ENCODE peak calls at places on chromosomes 7 and 10, in eight cellular contexts. One of them, this sample, is unnamed.
A peak's percentile ranks its signal among the peaks of the same experiment; 100 is the strongest.

GRCh38 chr7:150657526-150657925 is 25.3 kb upstream of the GIMAP6 start:
- DNase-seq in activated CD4-positive, CD25-positive, alpha-beta regulatory T cell: no peak
- DNase-seq in stimulated activated naive CD4-positive, alpha-beta T cell: no peak
- DNase-seq in kidney: no peak
- DNase-seq in activated CD4-positive, alpha-beta T cell treated with anti-CD3 and anti-CD28 coated beads, Interleukin-2, amount 50 U/mL, for 1 hour: no peak
- DNase-seq in fibroblast of villous mesenchyme: no peak
- DNase-seq in ureter: no peak
- DNase-seq in nephron progenitor cell: no peak
- DNase-seq in this sample: no peak

GRCh38 chr10:28211759-28212158 is 91.1 kb downstream of the MPP7 start:
- DNase-seq in stimulated activated naive CD4-positive, alpha-beta T cell: no peak
- DNase-seq in activated CD4-positive, alpha-beta T cell treated with anti-CD3 and anti-CD28 coated beads, Interleukin-2, amount 50 U/mL, for 1 hour: no peak
- DNase-seq in fibroblast of villous mesenchyme: no peak
- DNase-seq in nephron progenitor cell: no peak
- DNase-seq in kidney: no peak
- DNase-seq in activated CD4-positive, CD25-positive, alpha-beta regulatory T cell: no peak
- DNase-seq in ureter: no peak
- DNase-seq in this sample: no peak

GRCh38 chr7:103134866-103135554 is 13.9 kb downstream of the NAPEPLD start:
- DNase-seq in nephron progenitor cell: no peak
- DNase-seq in kidney: no peak
- DNase-seq in activated CD4-positive, alpha-beta T cell treated with anti-CD3 and anti-CD28 coated beads, Interleukin-2, amount 50 U/mL, for 1 hour: no peak
- DNase-seq in ureter: no peak
- DNase-seq in activated CD4-positive, CD25-positive, alpha-beta regulatory T cell: no peak
- DNase-seq in stimulated activated naive CD4-positive, alpha-beta T cell: no peak
- DNase-seq in fibroblast of villous mesenchyme: peak; percentile 69
- DNase-seq in this sample: no peak

GRCh38 chr10:26407406-26407969 is 30.7 kb upstream of the APBB1IP start:
- DNase-seq in nephron progenitor cell: no peak
- DNase-seq in fibroblast of villous mesenchyme: peak; percentile 86
- DNase-seq in activated CD4-positive, CD25-positive, alpha-beta regulatory T cell: no peak
- DNase-seq in activated CD4-positive, alpha-beta T cell treated with anti-CD3 and anti-CD28 coated beads, Interleukin-2, amount 50 U/mL, for 1 hour: no peak
- DNase-seq in stimulated activated naive CD4-positive, alpha-beta T cell: no peak
- DNase-seq in kidney: no peak
- DNase-seq in ureter: no peak
- DNase-seq in this sample: no peak

GRCh38 chr7:78601728-78602127 is 803.2 kb downstream of the PHTF2 start:
- DNase-seq in activated CD4-positive, CD25-positive, alpha-beta regulatory T cell: no peak
- DNase-seq in fibroblast of villous mesenchyme: no peak
- DNase-seq in stimulated activated naive CD4-positive, alpha-beta T cell: no peak
- DNase-seq in activated CD4-positive, alpha-beta T cell treated with anti-CD3 and anti-CD28 coated beads, Interleukin-2, amount 50 U/mL, for 1 hour: no peak
- DNase-seq in ureter: no peak
- DNase-seq in kidney: no peak
- DNase-seq in nephron progenitor cell: no peak
- DNase-seq in this sample: no peak

GRCh38 chr10:103226011-103226410 is 19.7 kb upstream of the RPEL1 start:
- DNase-seq in ureter: no peak
- DNase-seq in fibroblast of villous mesenchyme: no peak
- DNase-seq in stimulated activated naive CD4-positive, alpha-beta T cell: no peak
- DNase-seq in activated CD4-positive, CD25-positive, alpha-beta regulatory T cell: no peak
- DNase-seq in nephron progenitor cell: no peak
- DNase-seq in activated CD4-positive, alpha-beta T cell treated with anti-CD3 and anti-CD28 coated beads, Interleukin-2, amount 50 U/mL, for 1 hour: no peak
- DNase-seq in kidney: no peak
- DNase-seq in this sample: no peak

GRCh38 chr10:80739963-80740715 is 202.4 kb downstream of the SH2D4B start:
- DNase-seq in nephron progenitor cell: no peak
- DNase-seq in activated CD4-positive, alpha-beta T cell treated with anti-CD3 and anti-CD28 coated beads, Interleukin-2, amount 50 U/mL, for 1 hour: no peak
- DNase-seq in stimulated activated naive CD4-positive, alpha-beta T cell: no peak
- DNase-seq in fibroblast of villous mesenchyme: no peak
- DNase-seq in ureter: no peak
- DNase-seq in activated CD4-positive, CD25-positive, alpha-beta regulatory T cell: no peak
- DNase-seq in kidney: no peak
- DNase-seq in this sample: no peak

GRCh38 chr10:127694580-127695193 is 42.3 kb upstream of the FOXI2 start:
- DNase-seq in kidney: no peak
- DNase-seq in ureter: no peak
- DNase-seq in nephron progenitor cell: peak; percentile 66
- DNase-seq in activated CD4-positive, alpha-beta T cell treated with anti-CD3 and anti-CD28 coated beads, Interleukin-2, amount 50 U/mL, for 1 hour: peak; percentile 6
- DNase-seq in fibroblast of villous mesenchyme: peak; percentile 6
- DNase-seq in stimulated activated naive CD4-positive, alpha-beta T cell: no peak
- DNase-seq in activated CD4-positive, CD25-positive, alpha-beta regulatory T cell: no peak
- DNase-seq in this sample: no peak

GRCh38 chr10:131703941-131704340 is 196.9 kb upstream of the PPP2R2D start:
- DNase-seq in nephron progenitor cell: no peak
- DNase-seq in kidney: peak; percentile 17
- DNase-seq in activated CD4-positive, CD25-positive, alpha-beta regulatory T cell: no peak
- DNase-seq in fibroblast of villous mesenchyme: no peak
- DNase-seq in stimulated activated naive CD4-positive, alpha-beta T cell: no peak
- DNase-seq in activated CD4-positive, alpha-beta T cell treated with anti-CD3 and anti-CD28 coated beads, Interleukin-2, amount 50 U/mL, for 1 hour: no peak
- DNase-seq in ureter: peak; percentile 34
- DNase-seq in this sample: no peak

GRCh38 chr7:136528329-136528728 is 340.1 kb upstream of the CHRM2 start:
- DNase-seq in activated CD4-positive, CD25-positive, alpha-beta regulatory T cell: no peak
- DNase-seq in stimulated activated naive CD4-positive, alpha-beta T cell: no peak
- DNase-seq in activated CD4-positive, alpha-beta T cell treated with anti-CD3 and anti-CD28 coated beads, Interleukin-2, amount 50 U/mL, for 1 hour: no peak
- DNase-seq in kidney: no peak
- DNase-seq in fibroblast of villous mesenchyme: peak; percentile 61
- DNase-seq in ureter: no peak
- DNase-seq in nephron progenitor cell: no peak
- DNase-seq in this sample: peak; percentile 0

GRCh38 chr10:3102721-3103410 is 35.5 kb downstream of the PFKP start:
- DNase-seq in stimulated activated naive CD4-positive, alpha-beta T cell: no peak
- DNase-seq in activated CD4-positive, alpha-beta T cell treated with anti-CD3 and anti-CD28 coated beads, Interleukin-2, amount 50 U/mL, for 1 hour: no peak
- DNase-seq in fibroblast of villous mesenchyme: no peak
- DNase-seq in ureter: no peak
- DNase-seq in activated CD4-positive, CD25-positive, alpha-beta regulatory T cell: no peak
- DNase-seq in nephron progenitor cell: no peak
- DNase-seq in kidney: peak; percentile 65
- DNase-seq in this sample: no peak

GRCh38 chr7:135001390-135002165 is 15.3 kb downstream of the AGBL3 start:
- DNase-seq in fibroblast of villous mesenchyme: peak; percentile 39
- DNase-seq in stimulated activated naive CD4-positive, alpha-beta T cell: no peak
- DNase-seq in kidney: no peak
- DNase-seq in activated CD4-positive, alpha-beta T cell treated with anti-CD3 and anti-CD28 coated beads, Interleukin-2, amount 50 U/mL, for 1 hour: no peak
- DNase-seq in ureter: no peak
- DNase-seq in activated CD4-positive, CD25-positive, alpha-beta regulatory T cell: no peak
- DNase-seq in nephron progenitor cell: no peak
- DNase-seq in this sample: no peak

GRCh38 chr10:113226404-113226803 is 276.4 kb downstream of the TCF7L2 start:
- DNase-seq in nephron progenitor cell: no peak
- DNase-seq in activated CD4-positive, alpha-beta T cell treated with anti-CD3 and anti-CD28 coated beads, Interleukin-2, amount 50 U/mL, for 1 hour: no peak
- DNase-seq in kidney: no peak
- DNase-seq in ureter: no peak
- DNase-seq in fibroblast of villous mesenchyme: no peak
- DNase-seq in activated CD4-positive, CD25-positive, alpha-beta regulatory T cell: no peak
- DNase-seq in stimulated activated naive CD4-positive, alpha-beta T cell: no peak
- DNase-seq in this sample: no peak

GRCh38 chr7:30836991-30837390 is 65.8 kb downstream of the MINDY4 start:
- DNase-seq in activated CD4-positive, CD25-positive, alpha-beta regulatory T cell: no peak
- DNase-seq in activated CD4-positive, alpha-beta T cell treated with anti-CD3 and anti-CD28 coated beads, Interleukin-2, amount 50 U/mL, for 1 hour: no peak
- DNase-seq in stimulated activated naive CD4-positive, alpha-beta T cell: no peak
- DNase-seq in nephron progenitor cell: no peak
- DNase-seq in ureter: peak; percentile 29
- DNase-seq in kidney: no peak
- DNase-seq in fibroblast of villous mesenchyme: no peak
- DNase-seq in this sample: no peak

GRCh38 chr10:64115913-64116643 is 594.9 kb downstream of the REEP3 start:
- DNase-seq in activated CD4-positive, alpha-beta T cell treated with anti-CD3 and anti-CD28 coated beads, Interleukin-2, amount 50 U/mL, for 1 hour: no peak
- DNase-seq in stimulated activated naive CD4-positive, alpha-beta T cell: no peak
- DNase-seq in ureter: no peak
- DNase-seq in kidney: no peak
- DNase-seq in fibroblast of villous mesenchyme: no peak
- DNase-seq in activated CD4-positive, CD25-positive, alpha-beta regulatory T cell: no peak
- DNase-seq in nephron progenitor cell: peak; percentile 22
- DNase-seq in this sample: no peak

GRCh38 chr7:105429746-105430612 is 41.3 kb upstream of the SRPK2 start:
- DNase-seq in kidney: no peak
- DNase-seq in fibroblast of villous mesenchyme: peak; percentile 47
- DNase-seq in activated CD4-positive, alpha-beta T cell treated with anti-CD3 and anti-CD28 coated beads, Interleukin-2, amount 50 U/mL, for 1 hour: peak; percentile 50
- DNase-seq in ureter: no peak
- DNase-seq in stimulated activated naive CD4-positive, alpha-beta T cell: peak; percentile 13
- DNase-seq in nephron progenitor cell: no peak
- DNase-seq in activated CD4-positive, CD25-positive, alpha-beta regulatory T cell: peak; percentile 5
- DNase-seq in this sample: no peak

GRCh38 chr10:116760919-116761318 is 18.6 kb upstream of the HSPA12A start:
- DNase-seq in fibroblast of villous mesenchyme: no peak
- DNase-seq in activated CD4-positive, alpha-beta T cell treated with anti-CD3 and anti-CD28 coated beads, Interleukin-2, amount 50 U/mL, for 1 hour: no peak
- DNase-seq in activated CD4-positive, CD25-positive, alpha-beta regulatory T cell: no peak
- DNase-seq in ureter: no peak
- DNase-seq in kidney: no peak
- DNase-seq in nephron progenitor cell: no peak
- DNase-seq in stimulated activated naive CD4-positive, alpha-beta T cell: no peak
- DNase-seq in this sample: no peak

GRCh38 chr10:22623624-22624263 is 90.6 kb downstream of the PIP4K2A start:
- DNase-seq in nephron progenitor cell: no peak
- DNase-seq in activated CD4-positive, alpha-beta T cell treated with anti-CD3 and anti-CD28 coated beads, Interleukin-2, amount 50 U/mL, for 1 hour: no peak
- DNase-seq in stimulated activated naive CD4-positive, alpha-beta T cell: no peak
- DNase-seq in kidney: peak; percentile 27
- DNase-seq in ureter: no peak
- DNase-seq in fibroblast of villous mesenchyme: no peak
- DNase-seq in activated CD4-positive, CD25-positive, alpha-beta regulatory T cell: no peak
- DNase-seq in this sample: no peak

GRCh38 chr10:122495406-122496340 is 34.3 kb downstream of the HTRA1 start:
- DNase-seq in stimulated activated naive CD4-positive, alpha-beta T cell: no peak
- DNase-seq in nephron progenitor cell: no peak
- DNase-seq in activated CD4-positive, CD25-positive, alpha-beta regulatory T cell: no peak
- DNase-seq in activated CD4-positive, alpha-beta T cell treated with anti-CD3 and anti-CD28 coated beads, Interleukin-2, amount 50 U/mL, for 1 hour: no peak
- DNase-seq in kidney: peak; percentile 50
- DNase-seq in ureter: no peak
- DNase-seq in fibroblast of villous mesenchyme: no peak
- DNase-seq in this sample: no peak

GRCh38 chr7:16347461-16348192 is 73.7 kb downstream of the CRPPA start:
- DNase-seq in activated CD4-positive, alpha-beta T cell treated with anti-CD3 and anti-CD28 coated beads, Interleukin-2, amount 50 U/mL, for 1 hour: no peak
- DNase-seq in nephron progenitor cell: peak; percentile 6
- DNase-seq in fibroblast of villous mesenchyme: peak; percentile 26
- DNase-seq in activated CD4-positive, CD25-positive, alpha-beta regulatory T cell: no peak
- DNase-seq in stimulated activated naive CD4-positive, alpha-beta T cell: no peak
- DNase-seq in kidney: no peak
- DNase-seq in ureter: no peak
- DNase-seq in this sample: no peak

GRCh38 chr7:17236603-17237002 is 61.8 kb upstream of the AHR start:
- DNase-seq in kidney: no peak
- DNase-seq in activated CD4-positive, CD25-positive, alpha-beta regulatory T cell: no peak
- DNase-seq in fibroblast of villous mesenchyme: no peak
- DNase-seq in nephron progenitor cell: no peak
- DNase-seq in activated CD4-positive, alpha-beta T cell treated with anti-CD3 and anti-CD28 coated beads, Interleukin-2, amount 50 U/mL, for 1 hour: no peak
- DNase-seq in stimulated activated naive CD4-positive, alpha-beta T cell: no peak
- DNase-seq in ureter: no peak
- DNase-seq in this sample: no peak

GRCh38 chr10:6065406-6065805 is 3.2 kb upstream of the IL2RA start:
- DNase-seq in kidney: no peak
- DNase-seq in nephron progenitor cell: no peak
- DNase-seq in ureter: no peak
- DNase-seq in activated CD4-positive, CD25-positive, alpha-beta regulatory T cell: no peak
- DNase-seq in stimulated activated naive CD4-positive, alpha-beta T cell: no peak
- DNase-seq in fibroblast of villous mesenchyme: no peak
- DNase-seq in activated CD4-positive, alpha-beta T cell treated with anti-CD3 and anti-CD28 coated beads, Interleukin-2, amount 50 U/mL, for 1 hour: no peak
- DNase-seq in this sample: no peak

GRCh38 chr10:6337382-6337781 is 134.7 kb downstream of the PFKFB3 start:
- DNase-seq in nephron progenitor cell: no peak
- DNase-seq in activated CD4-positive, alpha-beta T cell treated with anti-CD3 and anti-CD28 coated beads, Interleukin-2, amount 50 U/mL, for 1 hour: no peak
- DNase-seq in ureter: no peak
- DNase-seq in fibroblast of villous mesenchyme: no peak
- DNase-seq in kidney: no peak
- DNase-seq in stimulated activated naive CD4-positive, alpha-beta T cell: no peak
- DNase-seq in activated CD4-positive, CD25-positive, alpha-beta regulatory T cell: no peak
- DNase-seq in this sample: no peak

GRCh38 chr7:127682140-127682539 is 30.1 kb downstream of the SND1 start:
- DNase-seq in kidney: no peak
- DNase-seq in stimulated activated naive CD4-positive, alpha-beta T cell: no peak
- DNase-seq in nephron progenitor cell: no peak
- DNase-seq in activated CD4-positive, alpha-beta T cell treated with anti-CD3 and anti-CD28 coated beads, Interleukin-2, amount 50 U/mL, for 1 hour: no peak
- DNase-seq in ureter: no peak
- DNase-seq in fibroblast of villous mesenchyme: no peak
- DNase-seq in activated CD4-positive, CD25-positive, alpha-beta regulatory T cell: no peak
- DNase-seq in this sample: no peak

GRCh38 chr10:103709341-103709920 is 145.9 kb downstream of the SH3PXD2A start:
- DNase-seq in stimulated activated naive CD4-positive, alpha-beta T cell: no peak
- DNase-seq in kidney: no peak
- DNase-seq in activated CD4-positive, CD25-positive, alpha-beta regulatory T cell: no peak
- DNase-seq in ureter: no peak
- DNase-seq in activated CD4-positive, alpha-beta T cell treated with anti-CD3 and anti-CD28 coated beads, Interleukin-2, amount 50 U/mL, for 1 hour: no peak
- DNase-seq in nephron progenitor cell: no peak
- DNase-seq in fibroblast of villous mesenchyme: no peak
- DNase-seq in this sample: no peak

GRCh38 chr10:43231523-43232078 is 35.3 kb downstream of the RASGEF1A start:
- DNase-seq in ureter: peak; percentile 42
- DNase-seq in activated CD4-positive, alpha-beta T cell treated with anti-CD3 and anti-CD28 coated beads, Interleukin-2, amount 50 U/mL, for 1 hour: no peak
- DNase-seq in stimulated activated naive CD4-positive, alpha-beta T cell: no peak
- DNase-seq in kidney: peak; percentile 57
- DNase-seq in activated CD4-positive, CD25-positive, alpha-beta regulatory T cell: no peak
- DNase-seq in nephron progenitor cell: peak; percentile 3
- DNase-seq in fibroblast of villous mesenchyme: no peak
- DNase-seq in this sample: no peak

GRCh38 chr10:73588656-73589055 is 2.5 kb downstream of the USP54 start:
- DNase-seq in activated CD4-positive, alpha-beta T cell treated with anti-CD3 and anti-CD28 coated beads, Interleukin-2, amount 50 U/mL, for 1 hour: no peak
- DNase-seq in stimulated activated naive CD4-positive, alpha-beta T cell: no peak
- DNase-seq in ureter: no peak
- DNase-seq in fibroblast of villous mesenchyme: no peak
- DNase-seq in activated CD4-positive, CD25-positive, alpha-beta regulatory T cell: no peak
- DNase-seq in kidney: no peak
- DNase-seq in nephron progenitor cell: no peak
- DNase-seq in this sample: no peak

This sample was measured in keratinocyte.